ENCODE peak calls at places on chromosomes 1 and 21, in four cellular contexts. O is heart right ventricle, H is uterus, M is HCT116. Z is an unnamed sample.

GRCh38 chr1:103461171-103462105 is 64.1 kb upstream of the RNPC3 start:
- DNase-seq in O (no peak), H (no peak), M (peak; percentile 4), Z (peak; percentile 24)

GRCh38 chr1:39726600-39726999 is 12.1 kb upstream of the PPIE start:
- DNase-seq in O (no peak), H (no peak), M (no peak), Z (no peak)

GRCh38 chr1:156926175-156926574 is 5.7 kb downstream of the LRRC71 start:
- DNase-seq in O (no peak), H (no peak), M (peak; percentile 86), Z (peak; percentile 55)

GRCh38 chr1:100972185-100972584 is 53.4 kb downstream of the DPH5 start:
- DNase-seq in O (no peak), H (no peak), M (no peak), Z (no peak)

GRCh38 chr1:5725855-5726585 is 266.2 kb downstream of the NPHP4 start:
- DNase-seq in O (no peak), H (no peak), M (no peak), Z (no peak)

GRCh38 chr1:36879613-36880012 is 154.7 kb downstream of the GRIK3 start:
- DNase-seq in O (no peak), H (no peak), M (no peak), Z (no peak)

GRCh38 chr1:244833734-244834595 is 1.5 kb upstream of the COX20 start:
- DNase-seq in O (peak; percentile 64), H (peak; percentile 66), M (peak; percentile 80), Z (peak; percentile 48)

GRCh38 chr21:14712121-14712520 is 166.0 kb upstream of the SAMSN1 start:
- DNase-seq in O (no peak), H (no peak), M (no peak), Z (peak; percentile 18)

GRCh38 chr1:172380441-172381244 is 39.8 kb upstream of the C1orf105 start:
- DNase-seq in O (no peak), H (no peak), M (no peak), Z (peak; percentile 25)

GRCh38 chr1:226596531-226597165 is 48.1 kb downstream of the STUM start:
- DNase-seq in O (no peak), H (no peak), M (no peak), Z (no peak)

GRCh38 chr1:77833521-77834100 is 54.2 kb downstream of the MIGA1 start:
- DNase-seq in O (no peak), H (no peak), M (no peak), Z (no peak)
- H3K4me1 ChIP-seq in O (peaks cover 52% of the 10 kb centered on the region), H (peaks cover 25% of the 10 kb centered on the region), M (no peaks in the 10 kb centered on the region), Z (peaks cover 66% of the 10 kb centered on the region)

DNA sequence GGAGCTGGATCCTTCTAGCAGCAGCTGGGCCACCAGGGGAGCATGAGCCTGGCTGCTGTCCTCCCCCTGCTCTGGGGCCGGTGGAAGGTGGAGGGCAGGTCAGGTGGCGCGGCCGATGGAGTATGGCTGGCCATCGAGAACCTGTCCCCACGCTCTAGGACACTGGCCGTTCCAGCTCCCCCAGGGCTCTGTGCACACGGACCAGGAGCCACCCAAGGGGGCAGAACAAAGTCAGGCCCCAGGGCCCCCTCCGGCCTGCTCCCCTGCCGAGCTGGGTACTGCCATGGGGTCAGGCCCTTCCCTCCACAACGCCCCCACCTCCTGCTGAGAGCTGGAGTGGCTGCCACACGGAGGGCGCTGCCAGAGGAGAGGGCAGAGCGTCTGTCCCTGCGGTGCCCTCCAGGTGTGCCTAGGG is 4.5 kb upstream of the PLCH2 start:
- DNase-seq in O (no peak), H (no peak), M (no peak), Z (no peak)
- H3K4me1 ChIP-seq in O (no peaks in the 10 kb centered on the region), H (no peaks in the 10 kb centered on the region), M (peaks cover 3% of the 10 kb centered on the region), Z (peaks cover 18% of the 10 kb centered on the region)

DNA sequence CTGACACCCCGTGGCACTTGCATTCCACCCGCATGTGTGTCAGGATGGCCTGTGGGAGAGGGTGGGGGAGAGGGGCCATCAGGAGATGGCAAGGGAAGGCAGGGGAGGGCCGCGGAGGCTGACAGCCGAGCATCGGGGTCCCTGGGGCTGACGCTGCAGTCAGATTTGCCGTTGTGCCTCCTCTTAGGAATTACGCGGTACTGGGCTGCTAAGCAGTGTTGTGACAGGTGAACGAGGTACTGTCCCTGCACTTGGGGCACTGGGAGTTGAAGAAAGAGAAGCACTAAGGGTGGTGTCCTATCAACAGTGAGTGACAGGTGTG is 22.5 kb downstream of the WNT4 start:
- DNase-seq in O (no peak), H (no peak), M (no peak), Z (no peak)
- H3K4me1 ChIP-seq in O (peaks cover 3% of the 10 kb centered on the region), H (peaks cover under 1% of the 10 kb centered on the region), M (no peaks in the 10 kb centered on the region), Z (peaks cover 13% of the 10 kb centered on the region)

GRCh38 chr1:225448146-225448805 is 20.4 kb upstream of the LBR start:
- DNase-seq in O (no peak), H (peak; percentile 18), M (no peak), Z (no peak)

GRCh38 chr1:225447649-225448048 is 19.8 kb upstream of the LBR start:
- DNase-seq in O (no peak), H (peak; percentile 91), M (no peak), Z (peak; percentile 65)

GRCh38 chr1:225445644-225446297 is 17.9 kb upstream of the LBR start:
- DNase-seq in O (no peak), H (peak; percentile 40), M (no peak), Z (peak; percentile 38)

GRCh38 chr1:225447001-225447615 is 19.3 kb upstream of the LBR start:
- DNase-seq in O (no peak), H (no peak), M (no peak), Z (no peak)

DNA sequence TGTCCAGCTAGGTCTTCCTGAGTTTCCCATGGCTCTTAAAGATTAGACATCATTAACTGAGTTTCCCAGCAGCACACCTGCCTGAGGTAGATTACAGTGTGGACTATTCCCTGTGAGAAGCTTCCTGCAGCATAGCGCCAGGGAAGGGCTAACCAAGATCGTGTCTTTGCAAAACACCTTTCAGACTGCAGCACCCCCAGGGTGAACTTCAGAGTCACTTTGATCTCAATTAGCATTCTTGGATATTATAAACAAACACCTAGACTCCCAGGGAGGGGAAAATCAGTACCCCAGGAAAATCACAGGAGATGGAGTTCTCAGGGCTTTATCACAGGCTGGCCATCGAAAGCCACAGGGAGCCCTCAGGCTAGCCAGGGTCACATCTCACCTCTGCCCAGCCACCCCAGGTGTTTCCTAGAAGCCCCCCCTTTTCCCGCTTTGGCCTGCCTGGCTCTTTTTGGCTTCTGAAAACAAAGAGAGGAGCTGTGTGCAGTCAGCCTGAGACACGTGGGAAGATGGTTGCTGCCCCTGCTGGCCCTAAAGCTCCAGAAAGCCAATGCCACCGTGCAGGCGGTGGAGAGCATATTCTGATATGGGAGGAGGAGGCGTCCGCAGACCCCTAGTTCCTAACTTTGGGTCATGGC is 18.6 kb upstream of the LBR start:
- DNase-seq in O (no peak), H (peak; percentile 43), M (no peak), Z (no peak)
- H3K4me1 ChIP-seq in O (peaks cover 49% of the 10 kb centered on the region), H (peaks cover 27% of the 10 kb centered on the region), M (peaks cover 48% of the 10 kb centered on the region), Z (peaks cover 10% of the 10 kb centered on the region)

Z was measured in cardiac muscle cell.